ENCODE peak calls at places on chromosomes 1 and 21, in four cellular contexts. I is IMR-90, E is H1, L is H9. P is an unnamed sample.

GRCh38 chr1:149927056-149927534 is 508 bp downstream of the SF3B4 start:
- DNase-seq in I (peak; percentile 16), E (no peak), L (no peak), P (no peak)

GRCh38 chr21:33229776-33230517 is at the start of gene IFNAR2:
- DNase-seq in I (peak; percentile 39), E (peak; percentile 88), L (peak; percentile 85), P (peak; percentile 77)

GRCh38 chr1:231937013-231937754 is 310.6 kb downstream of the DISC1 start:
- DNase-seq in I (no peak), E (no peak), L (no peak), P (no peak)

GRCh38 chr1:164803366-164803765 is 244.4 kb downstream of the PBX1 start:
- DNase-seq in I (no peak), E (no peak), L (no peak), P (peak; percentile 49)

GRCh38 chr21:36854391-36854790 is 112.1 kb downstream of the HLCS start:
- DNase-seq in I (peak; percentile 34), E (peak; percentile 81), L (peak; percentile 66), P (peak; percentile 80)

GRCh38 chr1:183742367-183742766 is 62.6 kb upstream of the RGL1 start:
- DNase-seq in I (no peak), E (no peak), L (no peak), P (no peak)

GRCh38 chr1:24207709-24208108 is 20.6 kb upstream of the IFNLR1 start:
- DNase-seq in I (no peak), E (no peak), L (no peak), P (no peak)

GRCh38 chr21:26587621-26588260 is 14.7 kb upstream of the CYYR1 start:
- DNase-seq in I (peak; percentile 44), E (no peak), L (no peak), P (no peak)

GRCh38 chr1:53342735-53343470 is 15.0 kb upstream of the LRP8 start:
- DNase-seq in I (no peak), E (peak; percentile 30), L (peak; percentile 8), P (no peak)

GRCh38 chr1:240366636-240367035 is 245.3 kb downstream of the GREM2 start:
- DNase-seq in I (no peak), E (no peak), L (no peak), P (no peak)

GRCh38 chr1:212433577-212434462 is 1.1 kb downstream of the NENF start:
- DNase-seq in I (no peak), E (no peak), L (no peak), P (no peak)

GRCh38 chr1:210754931-210755670 is 378.8 kb downstream of the KCNH1 start:
- DNase-seq in I (no peak), E (no peak), L (no peak), P (no peak)

GRCh38 chr21:42586406-42586805 is 67.0 kb upstream of the PDE9A start:
- DNase-seq in I (no peak), E (no peak), L (no peak), P (no peak)

GRCh38 chr1:183281039-183281438 is 95.0 kb downstream of the LAMC2 start:
- DNase-seq in I (peak; percentile 49), E (no peak), L (no peak), P (no peak)

GRCh38 chr1:102732927-102733326 is 375.4 kb downstream of the COL11A1 start:
- DNase-seq in I (no peak), E (no peak), L (no peak), P (no peak)

GRCh38 chr1:103266036-103266435 is 157.7 kb upstream of the COL11A1 start:
- DNase-seq in I (peak; percentile 56), E (no peak), L (no peak), P (no peak)

GRCh38 chr1:12056331-12056841 is 6.7 kb upstream of the TNFRSF8 start:
- DNase-seq in I (peak; percentile 25), E (no peak), L (no peak), P (no peak)

GRCh38 chr1:40361637-40362036 is 11.9 kb upstream of the SMAP2 start:
- DNase-seq in I (no peak), E (no peak), L (no peak), P (no peak)

GRCh38 chr21:45768011-45768740 is 124.7 kb downstream of the PCBP3 start:
- DNase-seq in I (peak; percentile 24), E (no peak), L (no peak), P (no peak)
- H3K56ac ChIP-seq in I (no peak overlapping the region), E (no peak overlapping the region), L (no peak overlapping the region), P (no peak overlapping the region)

GRCh38 chr21:16047857-16048256 is 318.1 kb downstream of the USP25 start:
- DNase-seq in I (peak; percentile 80), E (no peak), L (no peak), P (no peak)
- H3K56ac ChIP-seq in I (no peak overlapping the region), E (no peak overlapping the region), L (no peak overlapping the region), P (no peak overlapping the region)

DNA sequence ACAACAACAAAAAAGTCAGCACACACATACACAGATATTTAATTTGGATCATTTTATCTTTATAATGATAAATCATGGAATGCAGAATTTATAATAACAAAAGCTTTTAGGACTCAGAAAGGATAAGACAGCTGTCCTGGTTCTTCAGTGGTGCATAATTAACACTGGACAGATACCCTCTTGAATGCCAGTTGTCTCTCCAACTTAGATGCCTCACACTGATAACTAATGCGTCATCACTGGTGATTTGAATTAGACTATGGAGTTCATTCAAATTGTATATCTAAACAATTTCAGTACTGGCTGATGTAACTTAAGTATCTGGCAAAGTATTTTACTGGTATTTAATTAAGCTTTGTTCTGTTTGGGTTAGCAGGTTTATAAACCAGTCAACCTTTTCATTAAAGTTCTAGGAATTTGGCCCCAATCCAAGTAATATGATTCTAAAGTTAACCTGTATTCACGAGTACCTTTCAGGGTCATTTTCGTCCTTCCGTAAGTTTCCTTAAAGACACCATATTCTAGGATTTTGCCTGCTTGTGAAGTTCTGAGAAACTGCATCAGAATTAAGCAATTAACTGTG is 1199.5 kb upstream of the TMPRSS15 start:
- DNase-seq in I (no peak), E (no peak), L (no peak), P (no peak)
- H3K56ac ChIP-seq in I (no peak overlapping the region), E (no peak overlapping the region), L (no peak overlapping the region), P (no peak overlapping the region)

DNA sequence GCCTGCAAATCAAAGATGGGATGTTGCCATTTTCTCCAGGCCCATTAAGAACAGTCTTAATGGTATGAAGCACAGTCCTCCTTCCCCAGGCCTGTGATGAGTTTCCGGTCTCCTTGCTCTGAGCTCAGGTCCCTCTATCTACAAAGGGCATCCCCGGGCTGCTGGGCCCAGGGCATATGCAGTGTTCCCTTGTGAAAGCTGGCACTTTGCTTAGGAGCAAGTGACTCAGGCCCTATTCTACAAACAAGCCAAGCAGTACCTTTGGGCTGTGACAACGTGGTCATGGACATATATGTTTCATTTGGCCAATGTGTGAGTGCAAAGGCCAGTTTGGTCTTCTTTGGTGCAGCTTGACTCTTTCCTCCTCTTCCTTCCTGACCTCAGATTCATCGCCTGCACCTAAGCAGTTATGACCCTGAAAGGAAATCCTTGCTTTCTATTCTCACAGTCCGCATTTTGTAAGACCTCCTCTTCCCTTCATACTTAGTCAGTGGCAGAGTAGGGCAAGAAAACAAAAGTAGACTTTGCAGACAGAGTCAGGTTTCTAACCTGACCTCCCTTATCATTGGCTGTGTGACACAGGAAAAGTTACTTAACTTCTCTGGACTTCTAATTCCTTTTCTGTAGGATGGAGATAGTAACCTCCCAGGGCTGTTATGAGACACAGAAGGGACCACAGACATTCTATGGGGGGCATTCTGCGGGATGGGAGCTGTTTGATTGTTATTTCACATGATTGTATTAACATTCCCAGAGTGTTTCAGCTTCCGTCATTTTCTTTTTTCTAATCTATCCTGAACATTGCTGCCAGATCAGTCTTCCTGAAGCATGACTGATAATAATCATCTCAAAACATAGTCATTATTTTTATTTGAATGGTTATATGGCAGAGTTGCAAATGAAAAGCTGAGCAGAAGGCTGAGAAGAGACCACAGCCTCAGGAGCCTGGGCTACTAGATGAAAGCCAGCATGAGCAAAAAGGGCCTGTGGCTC is 109.3 kb downstream of the ERG start:
- DNase-seq in I (no peak), E (no peak), L (no peak), P (no peak)
- H3K56ac ChIP-seq in I (no peak overlapping the region), E (no peak overlapping the region), L (no peak overlapping the region), P (no peak overlapping the region)

DNA sequence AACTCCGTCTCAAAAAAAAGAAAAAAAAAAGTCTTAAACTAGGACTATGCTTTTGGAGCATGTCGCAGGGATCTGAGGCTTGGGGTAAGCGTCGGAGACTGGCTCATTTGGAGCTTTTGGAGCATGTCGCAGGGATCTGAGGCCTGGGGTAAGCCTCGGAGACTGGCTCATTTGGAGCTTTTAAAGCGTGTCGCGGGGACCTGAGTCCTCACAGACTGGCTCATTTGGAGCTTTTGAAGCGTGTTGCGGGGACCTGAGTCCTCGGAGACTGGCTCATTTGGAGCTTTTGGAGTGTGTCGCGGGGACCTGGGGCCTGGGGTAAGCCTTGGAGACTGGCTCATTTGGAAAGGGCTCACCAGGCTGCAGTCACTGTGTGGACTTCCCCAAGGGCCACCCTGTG is 13.6 kb upstream of the TSPEAR start:
- DNase-seq in I (no peak), E (no peak), L (peak; percentile 19), P (no peak)
- H3K56ac ChIP-seq in I (no peak overlapping the region), E (no peak overlapping the region), L (no peak overlapping the region), P (no peak overlapping the region)

DNA sequence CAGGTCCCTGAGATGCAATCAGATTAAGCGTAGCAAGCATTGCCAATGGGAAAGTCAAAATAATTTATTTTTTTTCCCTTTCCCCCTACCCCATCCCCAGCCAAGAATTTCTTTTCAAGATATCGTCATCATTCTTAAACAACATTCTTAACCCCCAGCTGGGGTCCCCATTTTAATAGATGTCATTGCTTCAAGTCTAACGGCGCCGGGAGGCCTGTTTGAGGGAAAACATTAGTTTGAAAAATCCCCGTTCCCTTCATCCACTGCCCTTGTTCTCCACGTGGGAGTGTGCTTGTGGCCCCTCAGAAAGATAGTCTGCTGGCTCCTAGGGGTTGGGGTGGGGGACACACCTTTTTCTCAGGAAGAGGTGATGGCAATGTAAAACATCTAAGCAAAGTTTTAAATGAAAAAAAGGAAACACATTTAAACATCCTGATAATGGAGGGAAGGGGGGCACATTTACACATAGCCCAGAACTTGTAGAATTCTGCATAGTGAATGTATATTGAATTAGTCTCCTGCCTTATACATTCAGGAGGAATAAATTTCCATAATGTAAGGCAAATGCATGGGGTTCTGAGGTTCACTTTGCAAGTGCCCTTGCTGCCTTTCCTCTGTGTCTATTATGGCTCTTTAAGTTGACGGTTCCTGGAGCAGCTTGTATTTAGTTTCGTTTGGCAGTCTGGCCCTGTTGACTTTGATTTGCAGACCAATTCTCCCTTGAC is 6.8 kb downstream of the TRNP1 start:
- DNase-seq in I (no peak), E (no peak), L (no peak), P (peak; percentile 57)
- H3K56ac ChIP-seq in I (peak overlapping the region; percentile 88), E (peak overlapping the region; percentile 36), L (no peak overlapping the region), P (peak overlapping the region; percentile 54)

GRCh38 chr1:10525208-10525607 is 50.5 kb downstream of the PEX14 start:
- DNase-seq in I (no peak), E (no peak), L (no peak), P (no peak)
- H3K56ac ChIP-seq in I (no peak overlapping the region), E (no peak overlapping the region), L (no peak overlapping the region), P (no peak overlapping the region)

DNA sequence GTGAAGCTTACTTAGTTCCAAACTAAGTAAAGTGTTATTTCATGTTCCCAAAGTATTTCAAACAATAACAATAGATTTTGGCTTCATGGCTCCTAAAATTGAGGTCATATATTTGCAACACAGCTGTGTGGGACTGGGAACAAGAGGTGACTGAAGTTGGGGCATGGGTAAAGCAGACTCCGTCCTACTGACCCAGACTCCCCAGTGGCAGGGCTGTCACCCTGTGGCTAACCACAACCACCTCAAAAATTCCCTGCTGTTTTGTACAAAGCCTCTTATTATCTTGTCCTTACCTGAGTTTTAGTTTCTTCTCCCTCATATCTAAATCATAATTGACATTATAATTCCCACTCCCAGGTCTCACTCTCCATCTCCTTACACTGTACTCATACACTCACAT is 117.6 kb downstream of the PTGER3 start:
- DNase-seq in I (no peak), E (no peak), L (no peak), P (no peak)
- H3K56ac ChIP-seq in I (no peak overlapping the region), E (no peak overlapping the region), L (no peak overlapping the region), P (no peak overlapping the region)

GRCh38 chr1:222064388-222065201 is 322.7 kb upstream of the DUSP10 start:
- DNase-seq in I (peak; percentile 87), E (no peak), L (no peak), P (no peak)
- H3K56ac ChIP-seq in I (no peak overlapping the region), E (no peak overlapping the region), L (no peak overlapping the region), P (no peak overlapping the region)

GRCh38 chr1:28134651-28135207 is 41.8 kb downstream of the PTAFR start:
- DNase-seq in I (no peak), E (no peak), L (no peak), P (no peak)
- H3K56ac ChIP-seq in I (no peak overlapping the region), E (no peak overlapping the region), L (no peak overlapping the region), P (no peak overlapping the region)

P was measured in mesendoderm.